ENCODE peak calls at places on chromosomes 5 and 9, in five cellular contexts. H is HepG2, K is IMR-90, L is GM23248, W is colonic mucosa. J is an unnamed sample.

GRCh38 chr5:98906756-98907355 is 22.0 kb downstream of the CHD1 start:
- DNase-seq in H (no peak), K (no peak), L (no peak), W (no peak), J (peak; percentile 45)

GRCh38 chr9:34254966-34255825 is 73.9 kb downstream of the KIF24 start:
- DNase-seq in H (no peak), K (peak; percentile 39), L (peak; percentile 86), W (no peak), J (no peak)

GRCh38 chr9:114652776-114653555 is 4.6 kb downstream of the TEX53 start:
- DNase-seq in H (no peak), K (peak; percentile 55), L (peak; percentile 86), W (no peak), J (no peak)

GRCh38 chr9:125415583-125416443 is 154.2 kb downstream of the GAPVD1 start:
- DNase-seq in H (no peak), K (no peak), L (no peak), W (no peak), J (no peak)

GRCh38 chr9:131395027-131395744 is 1.3 kb downstream of the PRRC2B start:
- DNase-seq in H (no peak), K (no peak), L (peak; percentile 68), W (peak; percentile 68), J (peak; percentile 38)

GRCh38 chr5:155926011-155926410 is 401.0 kb upstream of the SGCD start:
- DNase-seq in H (no peak), K (peak; percentile 41), L (peak; percentile 20), W (no peak), J (peak; percentile 87)

GRCh38 chr5:38899936-38900335 is 54.1 kb downstream of the OSMR start:
- DNase-seq in H (no peak), K (no peak), L (no peak), W (no peak), J (no peak)

GRCh38 chr5:54654211-54654610 is 136.7 kb downstream of the SNX18 start:
- DNase-seq in H (no peak), K (peak; percentile 18), L (peak; percentile 18), W (no peak), J (no peak)

GRCh38 chr9:92795000-92795399 is 30.4 kb upstream of the BICD2 start:
- DNase-seq in H (no peak), K (no peak), L (peak; percentile 14), W (no peak), J (no peak)

GRCh38 chr5:154190652-154191304 is at the start of gene GALNT10:
- DNase-seq in H (peak; percentile 23), K (peak; percentile 66), L (peak; percentile 90), W (peak; percentile 53), J (peak; percentile 67)

GRCh38 chr5:76622973-76623596 is at the start of gene F2RL2:
- DNase-seq in H (no peak), K (peak; percentile 93), L (peak; percentile 80), W (no peak), J (peak; percentile 81)

GRCh38 chr5:138981606-138982005 is 106.5 kb upstream of the LRRTM2 start:
- DNase-seq in H (no peak), K (no peak), L (peak; percentile 78), W (no peak), J (no peak)

GRCh38 chr5:138981131-138981530 is 106.0 kb upstream of the LRRTM2 start:
- DNase-seq in H (no peak), K (peak; percentile 77), L (peak; percentile 87), W (no peak), J (peak; percentile 16)

GRCh38 chr5:138975098-138975847 is 100.1 kb upstream of the LRRTM2 start:
- DNase-seq in H (no peak), K (peak; percentile 84), L (peak; percentile 87), W (no peak), J (peak; percentile 89)

GRCh38 chr5:138979684-138980275 is 104.6 kb upstream of the LRRTM2 start:
- DNase-seq in H (no peak), K (no peak), L (no peak), W (no peak), J (no peak)

DNA sequence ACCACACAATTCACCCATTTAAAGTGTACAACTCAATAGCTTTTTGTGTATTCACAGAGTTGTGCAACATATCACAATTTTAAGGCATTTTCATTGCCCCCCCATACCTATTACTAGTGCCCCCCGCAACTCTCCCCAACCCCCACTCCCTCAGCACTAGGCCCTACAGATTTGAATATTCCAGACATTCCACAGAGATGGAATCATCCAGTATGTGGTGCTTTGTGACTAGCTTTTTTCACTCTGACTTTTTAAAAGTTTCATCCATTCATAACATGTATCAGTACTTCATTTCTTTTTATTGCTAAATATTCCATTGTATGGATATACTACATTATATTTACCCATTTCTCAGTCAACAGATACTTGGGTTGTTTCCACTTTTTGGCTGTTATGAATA is 103.0 kb upstream of the LRRTM2 start:
- DNase-seq in H (no peak), K (peak; percentile 42), L (peak; percentile 36), W (no peak), J (no peak)
- H3K9ac ChIP-seq in H (no peak overlapping the region), K (no peak overlapping the region), L (no peak overlapping the region), W (no peak overlapping the region), J (no peak overlapping the region)

GRCh38 chr5:131867524-131867923 is 70.7 kb upstream of the FNIP1 start:
- DNase-seq in H (no peak), K (no peak), L (no peak), W (no peak), J (no peak)
- H3K9me3 ChIP-seq in H (peaks cover 31% of the 10 kb centered on the region), K (peaks cover 2% of the 10 kb centered on the region), L (no peaks in the 10 kb centered on the region), W (no peaks in the 10 kb centered on the region), J (no peaks in the 10 kb centered on the region)

GRCh38 chr9:105449081-105449480 is 1.2 kb downstream of the FSD1L start:
- DNase-seq in H (no peak), K (peak; percentile 49), L (peak; percentile 63), W (no peak), J (peak; percentile 63)

GRCh38 chr9:105445203-105445881 is 2.5 kb upstream of the FSD1L start:
- DNase-seq in H (no peak), K (peak; percentile 35), L (peak; percentile 70), W (no peak), J (no peak)

GRCh38 chr9:105447386-105447813 is 434 bp upstream of the FSD1L start:
- DNase-seq in H (no peak), K (no peak), L (peak; percentile 36), W (no peak), J (no peak)

GRCh38 chr9:105444130-105444529 is 3.7 kb upstream of the FSD1L start:
- DNase-seq in H (no peak), K (peak; percentile 76), L (peak; percentile 75), W (no peak), J (no peak)

GRCh38 chr9:105447814-105448812 is at the start of gene FSD1L:
- DNase-seq in H (peak; percentile 84), K (peak; percentile 90), L (peak; percentile 97), W (peak; percentile 95), J (peak; percentile 90)
- H3K4me3 ChIP-seq in H (peak within 1 kb of the TSS; percentile 89), K (peak within 1 kb of the TSS; percentile 83), L (peak within 1 kb of the TSS; percentile 97), W (peak within 1 kb of the TSS; percentile 90), J (peak within 1 kb of the TSS; percentile 84)

GRCh38 chr5:131279209-131279608 is 15.4 kb downstream of the CDC42SE2 start:
- DNase-seq in H (no peak), K (no peak), L (no peak), W (no peak), J (no peak)

GRCh38 chr5:131282235-131282634 is 18.4 kb downstream of the CDC42SE2 start:
- DNase-seq in H (no peak), K (no peak), L (no peak), W (no peak), J (peak; percentile 37)

GRCh38 chr5:131280417-131280816 is 16.6 kb downstream of the CDC42SE2 start:
- DNase-seq in H (no peak), K (no peak), L (peak; percentile 19), W (no peak), J (peak; percentile 29)

GRCh38 chr5:131281133-131281867 is 17.4 kb downstream of the CDC42SE2 start:
- DNase-seq in H (peak; percentile 34), K (peak; percentile 17), L (peak; percentile 16), W (no peak), J (no peak)

GRCh38 chr5:131281868-131282234 is 18.0 kb downstream of the CDC42SE2 start:
- DNase-seq in H (no peak), K (no peak), L (no peak), W (no peak), J (no peak)
- H3K9ac ChIP-seq in H (peak overlapping the region; percentile 18), K (no peak overlapping the region), L (no peak overlapping the region), W (peak overlapping the region; percentile 73), J (no peak overlapping the region)

DNA sequence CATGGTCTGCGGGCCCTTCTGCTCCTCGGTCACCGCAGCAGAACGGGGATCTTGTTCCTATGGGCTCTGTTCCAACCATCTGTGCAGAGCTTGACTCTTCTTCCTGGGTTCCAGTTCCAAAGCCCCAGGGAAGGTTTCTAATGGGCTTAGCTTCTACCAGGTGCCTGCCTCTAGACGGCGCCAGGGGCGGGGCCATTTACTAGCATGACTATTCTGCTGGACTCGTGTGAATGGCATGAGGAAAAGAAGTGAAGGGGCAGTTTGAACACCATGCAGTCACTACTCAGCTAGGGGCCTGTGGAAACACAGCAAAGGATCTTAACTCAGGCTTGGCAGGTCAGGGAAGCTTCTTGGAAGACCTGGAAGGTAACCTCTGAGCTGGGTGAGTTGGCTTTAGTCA is 124.0 kb downstream of the FGF18 start:
- DNase-seq in H (no peak), K (peak; percentile 22), L (peak; percentile 21), W (no peak), J (peak; percentile 14)
- H3K9me3 ChIP-seq in H (no peaks in the 10 kb centered on the region), K (no peaks in the 10 kb centered on the region), L (no peaks in the 10 kb centered on the region), W (no peaks in the 10 kb centered on the region), J (no peaks in the 10 kb centered on the region)

GRCh38 chr5:93070938-93071337 is 510.1 kb downstream of the NR2F1-AS1 start:
- DNase-seq in H (no peak), K (no peak), L (no peak), W (no peak), J (peak; percentile 24)

GRCh38 chr5:93071710-93072109 is 509.3 kb downstream of the NR2F1-AS1 start:
- DNase-seq in H (no peak), K (no peak), L (no peak), W (no peak), J (no peak)

GRCh38 chr5:93073547-93073946 is 507.5 kb downstream of the NR2F1-AS1 start:
- DNase-seq in H (no peak), K (no peak), L (no peak), W (no peak), J (no peak)

GRCh38 chr5:93076096-93076495 is 504.9 kb downstream of the NR2F1-AS1 start:
- DNase-seq in H (no peak), K (peak; percentile 77), L (peak; percentile 32), W (no peak), J (no peak)

DNA sequence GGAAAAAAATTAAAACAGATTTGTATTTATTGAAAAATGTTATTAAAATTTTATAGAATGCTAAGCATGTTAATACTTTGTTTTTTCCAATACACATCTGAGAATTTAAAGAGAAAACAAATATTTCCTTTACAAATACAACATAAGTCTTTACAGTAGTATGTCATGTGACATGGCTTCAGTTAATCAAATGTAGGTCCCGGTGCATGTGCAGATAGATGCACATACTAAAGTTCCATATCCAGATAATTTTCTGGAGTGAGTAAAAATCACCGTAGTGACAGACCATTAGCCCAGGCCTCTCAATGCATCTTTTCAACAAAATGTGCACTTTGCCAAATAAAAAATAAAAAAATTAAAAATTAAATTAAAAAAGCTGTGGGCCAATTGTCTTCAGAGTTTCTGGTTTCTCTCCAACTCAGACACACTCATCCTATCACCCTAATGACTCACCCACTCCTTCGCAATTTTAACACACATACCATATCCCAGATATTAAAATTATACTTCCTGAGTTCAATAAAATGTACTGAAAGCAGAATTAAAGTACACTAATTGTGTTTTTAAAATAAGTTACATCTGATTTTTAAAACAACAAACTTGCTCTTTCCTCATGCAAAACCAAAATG is 508.1 kb downstream of the NR2F1-AS1 start:
- DNase-seq in H (no peak), K (peak; percentile 67), L (peak; percentile 72), W (no peak), J (peak; percentile 58)
- H3K4me3 ChIP-seq in H (no peak overlapping the region), K (no peak overlapping the region), L (no peak overlapping the region), W (no peak overlapping the region), J (no peak overlapping the region)

GRCh38 chr5:140965905-140966292 is 377 bp upstream of the PCDHAC2 start:
- DNase-seq in H (no peak), K (no peak), L (no peak), W (no peak), J (no peak)
- H3K9ac ChIP-seq in H (no peak overlapping the region), K (no peak overlapping the region), L (no peak overlapping the region), W (no peak overlapping the region), J (no peak overlapping the region)